ENCODE peak calls at places on chromosomes 12 and 14, in four cellular contexts. One of them, this sample, is unnamed.

GRCh38 chr14:80202888-80203562 is 8.3 kb downstream of the DIO2 start:
- DNase-seq in NB4: peak
- DNase-seq in activated CD4-positive, alpha-beta T cell treated with anti-CD3 and anti-CD28 coated beads, Interleukin-2, amount 50 U/mL, for 1 hour: no peak
- DNase-seq in HEK293T: peak
- DNase-seq in this sample: no peak

GRCh38 chr12:11707535-11707934 is 58.1 kb downstream of the ETV6 start:
- DNase-seq in HEK293T: no peak
- DNase-seq in activated CD4-positive, alpha-beta T cell treated with anti-CD3 and anti-CD28 coated beads, Interleukin-2, amount 50 U/mL, for 1 hour: no peak
- DNase-seq in NB4: no peak
- DNase-seq in this sample: no peak

GRCh38 chr14:59262717-59263469 is 74.4 kb downstream of the DAAM1 start:
- DNase-seq in NB4: no peak
- DNase-seq in HEK293T: peak
- DNase-seq in activated CD4-positive, alpha-beta T cell treated with anti-CD3 and anti-CD28 coated beads, Interleukin-2, amount 50 U/mL, for 1 hour: no peak
- DNase-seq in this sample: no peak

GRCh38 chr12:52892974-52893373 is 11.9 kb downstream of the KRT8 start:
- DNase-seq in NB4: no peak
- DNase-seq in HEK293T: no peak
- DNase-seq in activated CD4-positive, alpha-beta T cell treated with anti-CD3 and anti-CD28 coated beads, Interleukin-2, amount 50 U/mL, for 1 hour: no peak
- DNase-seq in this sample: no peak

GRCh38 chr12:107372229-107372658 is 278.9 kb upstream of the CRY1 start:
- DNase-seq in HEK293T: no peak
- DNase-seq in activated CD4-positive, alpha-beta T cell treated with anti-CD3 and anti-CD28 coated beads, Interleukin-2, amount 50 U/mL, for 1 hour: peak
- DNase-seq in NB4: peak
- DNase-seq in this sample: peak

GRCh38 chr14:75223664-75224154 is 47.3 kb upstream of the TMED10 start:
- DNase-seq in HEK293T: no peak
- DNase-seq in activated CD4-positive, alpha-beta T cell treated with anti-CD3 and anti-CD28 coated beads, Interleukin-2, amount 50 U/mL, for 1 hour: no peak
- DNase-seq in NB4: peak
- DNase-seq in this sample: no peak

GRCh38 chr12:99390707-99391106 is 256.8 kb upstream of the GARIN6 start:
- DNase-seq in activated CD4-positive, alpha-beta T cell treated with anti-CD3 and anti-CD28 coated beads, Interleukin-2, amount 50 U/mL, for 1 hour: no peak
- DNase-seq in NB4: peak
- DNase-seq in HEK293T: peak
- DNase-seq in this sample: no peak

GRCh38 chr12:127398026-127398715 is 868.8 kb upstream of the TMEM132C start:
- DNase-seq in NB4: no peak
- DNase-seq in HEK293T: no peak
- DNase-seq in activated CD4-positive, alpha-beta T cell treated with anti-CD3 and anti-CD28 coated beads, Interleukin-2, amount 50 U/mL, for 1 hour: no peak
- DNase-seq in this sample: no peak

GRCh38 chr12:56951582-56952339 is 5.6 kb downstream of the RDH16 start:
- DNase-seq in HEK293T: no peak
- DNase-seq in activated CD4-positive, alpha-beta T cell treated with anti-CD3 and anti-CD28 coated beads, Interleukin-2, amount 50 U/mL, for 1 hour: no peak
- DNase-seq in NB4: no peak
- DNase-seq in this sample: no peak

GRCh38 chr12:130641571-130642184 is 74.4 kb downstream of the RIMBP2 start:
- DNase-seq in NB4: no peak
- DNase-seq in activated CD4-positive, alpha-beta T cell treated with anti-CD3 and anti-CD28 coated beads, Interleukin-2, amount 50 U/mL, for 1 hour: no peak
- DNase-seq in HEK293T: no peak
- DNase-seq in this sample: no peak

GRCh38 chr14:41642402-41643195 is 35.9 kb downstream of the LRFN5 start:
- DNase-seq in HEK293T: no peak
- DNase-seq in NB4: no peak
- DNase-seq in activated CD4-positive, alpha-beta T cell treated with anti-CD3 and anti-CD28 coated beads, Interleukin-2, amount 50 U/mL, for 1 hour: no peak
- DNase-seq in this sample: no peak

GRCh38 chr12:13587721-13588389 is 391.3 kb downstream of the EMP1 start:
- DNase-seq in HEK293T: no peak
- DNase-seq in NB4: no peak
- DNase-seq in activated CD4-positive, alpha-beta T cell treated with anti-CD3 and anti-CD28 coated beads, Interleukin-2, amount 50 U/mL, for 1 hour: no peak
- DNase-seq in this sample: no peak

GRCh38 chr14:55713496-55713895 is 133.5 kb downstream of the KTN1 start:
- DNase-seq in NB4: peak
- DNase-seq in HEK293T: no peak
- DNase-seq in activated CD4-positive, alpha-beta T cell treated with anti-CD3 and anti-CD28 coated beads, Interleukin-2, amount 50 U/mL, for 1 hour: no peak
- DNase-seq in this sample: no peak

GRCh38 chr12:2051700-2052625 is 824 bp upstream of the CACNA1C start:
- DNase-seq in activated CD4-positive, alpha-beta T cell treated with anti-CD3 and anti-CD28 coated beads, Interleukin-2, amount 50 U/mL, for 1 hour: no peak
- DNase-seq in HEK293T: peak
- DNase-seq in NB4: no peak
- DNase-seq in this sample: no peak

This sample was measured in CD4-positive, CD25-positive, alpha-beta regulatory T cell.